ENCODE peak calls at places on chromosomes 2 and 18, in seven cellular contexts. P is suprapubic skin, V is body of pancreas, R is A549, S is right lobe of liver, Z is heart left ventricle, I is ovary. A is an unnamed sample.

GRCh38 chr2:228344531-228344930 is 163.0 kb upstream of the SPHKAP start:
- DNase-seq in R (no peak), Z (no peak), V (no peak), P (no peak), I (no peak), S (no peak), A (no peak)

GRCh38 chr2:154439156-154439555 is 259.3 kb upstream of the KCNJ3 start:
- DNase-seq in R (no peak), S (no peak), P (no peak), V (no peak), Z (no peak), I (no peak), A (no peak)

GRCh38 chr2:210997373-210997772 is 441.0 kb downstream of the CPS1 start:
- DNase-seq in V (no peak), Z (no peak), S (no peak), R (no peak), I (no peak), P (no peak), A (no peak)

GRCh38 chr18:22946841-22947240 is 13.7 kb downstream of the RBBP8 start:
- DNase-seq in V (no peak), R (no peak), S (no peak), I (no peak), P (no peak), Z (no peak), A (no peak)

GRCh38 chr2:203037026-203037425 is 22.4 kb downstream of the NBEAL1 start:
- DNase-seq in I (no peak), P (no peak), Z (no peak), S (no peak), V (no peak), R (no peak), A (no peak)

GRCh38 chr18:67665266-67665665 is 148.7 kb upstream of the DSEL start:
- DNase-seq in P (no peak), I (no peak), Z (no peak), R (no peak), V (no peak), S (no peak), A (no peak)

GRCh38 chr2:74278176-74278575 is 65.0 kb downstream of the SLC4A5 start:
- DNase-seq in S (no peak), V (no peak), I (no peak), R (no peak), P (no peak), Z (no peak), A (no peak)

GRCh38 chr18:42242758-42243157 is 287.7 kb downstream of the PIK3C3 start:
- DNase-seq in P (no peak), I (no peak), R (no peak), V (no peak), Z (no peak), S (no peak), A (no peak)

GRCh38 chr2:109216332-109216731 is 87.3 kb downstream of the SH3RF3 start:
- DNase-seq in Z (no peak), V (no peak), S (no peak), I (no peak), R (no peak), P (no peak), A (no peak)

GRCh38 chr2:215613265-215613664 is 177.4 kb upstream of the FN1 start:
- DNase-seq in V (no peak), R (no peak), S (no peak), I (no peak), Z (no peak), P (no peak), A (no peak)

GRCh38 chr2:126774761-126775160 is 118.8 kb downstream of the GYPC start:
- DNase-seq in P (peak), Z (no peak), V (no peak), I (no peak), R (no peak), S (no peak), A (no peak)

GRCh38 chr2:161131074-161131680 is 29.1 kb upstream of the TANK start:
- DNase-seq in R (no peak), S (no peak), V (no peak), Z (no peak), P (no peak), I (no peak), A (no peak)

GRCh38 chr18:13530879-13531387 is 195.4 kb downstream of the FAM210A start:
- DNase-seq in V (peak), I (peak), S (peak), R (no peak), P (peak), Z (peak), A (peak)

GRCh38 chr2:15984367-15985255 is 44.3 kb downstream of the MYCN start:
- DNase-seq in S (no peak), V (no peak), P (no peak), Z (no peak), I (no peak), R (no peak), A (no peak)

GRCh38 chr2:181574321-181574720 is 82.6 kb downstream of the CERKL start:
- DNase-seq in R (no peak), I (no peak), Z (no peak), V (no peak), P (no peak), S (no peak), A (no peak)

GRCh38 chr2:72159611-72160010 is 11.9 kb upstream of the CYP26B1 start:
- DNase-seq in V (no peak), I (no peak), R (no peak), Z (no peak), S (no peak), P (no peak), A (no peak)

GRCh38 chr2:127709336-127709735 is 8.0 kb downstream of the SFT2D3 start:
- DNase-seq in R (no peak), V (no peak), P (no peak), I (no peak), Z (no peak), S (no peak), A (no peak)

GRCh38 chr18:50707841-50708240 is 112.0 kb downstream of the MRO start:
- DNase-seq in Z (no peak), S (no peak), P (no peak), R (no peak), I (no peak), V (no peak), A (no peak)

GRCh38 chr2:67548317-67549095 is 151.4 kb downstream of the ETAA1 start:
- DNase-seq in Z (no peak), I (no peak), V (no peak), P (no peak), S (no peak), R (no peak), A (no peak)

GRCh38 chr2:217792611-217793527 is 209.9 kb downstream of the TNS1 start:
- DNase-seq in P (no peak), I (no peak), R (no peak), Z (no peak), S (no peak), V (no peak), A (no peak)

GRCh38 chr2:239831272-239831731 is 193.8 kb downstream of the NDUFA10 start:
- DNase-seq in Z (no peak), R (no peak), I (peak), P (peak), V (no peak), S (no peak), A (no peak)

GRCh38 chr2:239832995-239833727 is 192.0 kb downstream of the NDUFA10 start:
- DNase-seq in P (peak), R (no peak), V (no peak), S (no peak), Z (no peak), I (peak), A (no peak)

GRCh38 chr2:239833728-239834109 is 191.4 kb downstream of the NDUFA10 start:
- DNase-seq in V (no peak), R (no peak), P (no peak), I (peak), Z (no peak), S (no peak), A (no peak)

GRCh38 chr2:239830718-239831271 is 194.3 kb downstream of the NDUFA10 start:
- DNase-seq in R (no peak), Z (no peak), I (peak), P (peak), S (no peak), V (no peak), A (no peak)

GRCh38 chr2:239832101-239832994 is 192.8 kb downstream of the NDUFA10 start:
- DNase-seq in Z (no peak), I (peak), R (no peak), S (no peak), V (no peak), P (peak), A (peak)
- TF ChIP-seq POLR2A in Z (no peak), I (no peak), R (no peak), S (no peak), V (no peak), P (no peak), A (no peak)

DNA sequence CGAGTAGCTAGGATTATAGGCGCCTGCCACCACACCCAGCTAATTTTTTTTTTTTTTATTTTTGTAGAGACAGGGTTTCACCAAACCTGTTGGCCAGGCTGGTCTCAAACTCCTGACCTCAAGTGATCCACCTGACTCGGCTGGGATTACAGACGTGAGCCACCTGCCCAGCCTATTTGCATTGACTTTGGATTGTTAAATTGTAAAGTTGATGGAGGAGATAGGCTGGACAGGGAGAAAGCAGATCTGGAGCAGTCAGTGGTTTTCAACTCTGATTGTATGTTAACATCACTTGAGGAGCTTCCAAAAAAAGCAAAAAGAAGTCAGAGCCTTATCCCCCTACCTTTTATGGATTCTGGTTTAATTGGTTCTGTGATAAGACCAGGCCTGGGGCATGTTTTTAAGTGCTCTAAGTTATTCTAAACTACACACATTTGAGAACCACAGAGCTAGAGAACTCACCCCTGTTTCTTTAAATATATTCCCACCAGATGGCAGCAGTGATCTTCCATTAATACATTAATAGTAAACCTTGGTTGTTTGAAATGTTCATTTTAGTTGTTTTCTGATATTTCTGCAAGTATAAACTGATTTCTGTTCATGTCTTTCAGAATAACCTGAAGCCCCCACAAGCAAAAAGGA is 7.5 kb downstream of the C2orf49 start:
- DNase-seq in I (no peak), V (no peak), Z (no peak), R (peak), S (no peak), P (no peak), A (no peak)
- TF ChIP-seq POLR2A in I (no peak), V (no peak), Z (no peak), R (no peak), S (no peak), P (no peak), A (no peak)

GRCh38 chr2:27314709-27315108 is 6.5 kb upstream of the UCN start:
- DNase-seq in V (no peak), S (no peak), I (no peak), P (no peak), R (no peak), Z (no peak), A (no peak)
- TF ChIP-seq POLR2A in V (no peak), S (no peak), I (no peak), P (no peak), R (no peak), Z (no peak), A (no peak)

DNA sequence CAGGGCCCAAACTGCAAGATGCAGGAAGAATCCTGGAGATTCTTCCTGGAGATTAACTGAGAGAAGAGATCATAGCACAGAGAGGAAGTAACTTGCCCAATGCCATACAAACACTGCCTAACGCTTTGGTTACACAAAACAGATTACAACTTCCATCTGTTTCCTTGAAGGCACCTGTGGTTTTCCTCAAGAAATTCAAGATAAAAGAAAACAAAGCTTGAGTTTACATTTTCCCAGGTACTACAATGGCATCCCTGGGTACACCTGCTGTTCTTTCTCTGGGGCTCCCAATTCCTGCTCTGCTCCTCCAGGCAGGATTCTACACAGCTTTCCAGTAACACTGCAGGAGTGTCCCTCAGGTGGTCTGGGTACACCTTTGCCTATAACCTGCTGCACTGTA is 781.9 kb upstream of the ID2 start:
- DNase-seq in R (no peak), I (no peak), Z (no peak), S (no peak), P (no peak), V (no peak), A (no peak)
- TF ChIP-seq POLR2A in R (no peak), I (no peak), Z (no peak), S (no peak), P (no peak), V (no peak), A (no peak)

GRCh38 chr2:201647431-201647830 is 4.1 kb upstream of the TMEM237 start:
- DNase-seq in Z (no peak), P (no peak), V (no peak), R (no peak), I (no peak), S (no peak), A (peak)

GRCh38 chr2:201643216-201643651 is at the start of gene TMEM237:
- DNase-seq in Z (peak), S (no peak), V (peak), P (peak), R (peak), I (peak), A (no peak)

GRCh38 chr2:201642579-201643215 is 606 bp downstream of the TMEM237 start:
- DNase-seq in V (peak), S (peak), I (peak), P (peak), R (peak), Z (peak), A (peak)

GRCh38 chr2:201642086-201642578 is 1.2 kb downstream of the TMEM237 start:
- DNase-seq in R (no peak), Z (no peak), I (no peak), P (no peak), V (no peak), S (no peak), A (no peak)

DNA sequence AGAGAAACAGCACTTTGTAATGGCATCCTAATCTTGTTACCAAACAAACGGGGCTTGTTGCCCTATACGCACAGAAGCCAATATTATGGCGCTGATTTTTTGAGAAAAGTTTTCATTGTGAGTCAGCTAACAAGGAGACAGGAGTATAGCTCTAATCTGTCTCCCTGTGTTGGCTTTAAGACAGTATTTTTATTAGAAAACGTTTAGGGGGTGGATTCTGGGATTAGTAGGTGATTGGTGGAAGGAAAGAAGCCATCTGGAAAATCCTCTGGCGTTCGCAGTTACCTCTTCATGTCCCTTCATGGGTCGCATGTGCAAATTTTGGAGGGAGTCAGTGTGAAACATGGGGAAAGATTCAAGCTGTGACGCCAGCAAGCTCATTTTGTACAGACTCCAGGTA is 698 bp upstream of the TMEM237 start:
- DNase-seq in P (peak), V (peak), Z (no peak), R (no peak), S (no peak), I (peak), A (peak)
- TF ChIP-seq POLR2A in P (peak), V (peak), Z (no peak), R (no peak), S (no peak), I (peak), A (peak)

DNA sequence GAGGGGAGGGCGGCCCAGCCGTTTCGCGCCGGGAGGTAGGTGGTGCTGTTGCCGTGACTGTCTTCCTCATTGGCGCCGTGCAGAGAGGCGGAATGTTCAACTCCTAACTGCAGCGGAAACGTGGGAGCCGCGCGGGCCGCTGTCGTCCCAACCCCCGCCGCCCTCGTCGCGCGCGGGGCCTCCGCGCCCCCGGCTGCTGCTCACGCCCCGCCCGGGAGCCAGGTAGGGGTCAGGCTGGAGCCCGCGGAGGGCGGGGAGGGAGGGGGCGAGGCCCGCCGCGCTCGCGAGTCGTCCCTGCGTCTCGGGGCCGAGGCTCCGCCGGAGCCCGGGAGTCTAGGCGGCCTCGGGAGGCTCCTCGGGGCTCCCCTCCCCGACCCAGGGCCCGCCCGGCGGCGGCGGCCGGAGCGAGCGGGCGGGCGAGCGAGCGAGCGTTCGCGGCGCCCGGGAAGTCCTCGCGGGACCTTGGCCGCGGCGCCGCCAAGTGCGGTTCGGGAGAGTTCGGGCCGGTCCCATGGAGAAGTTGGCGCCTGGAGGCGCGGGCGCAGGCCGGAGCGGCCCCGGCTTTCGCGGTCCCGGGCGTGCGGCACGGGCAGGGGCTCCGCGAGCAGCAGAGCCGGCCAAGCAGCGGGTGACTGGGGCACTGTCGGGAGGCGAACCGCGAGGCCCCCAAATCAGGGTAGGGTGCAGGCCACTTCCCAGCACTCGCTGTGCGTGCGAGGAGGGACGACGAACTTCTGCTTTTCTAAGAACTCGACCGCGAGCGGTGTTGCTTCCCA is at the start of gene MAP3K20:
- DNase-seq in I (peak), Z (peak), V (peak), P (peak), R (no peak), S (peak), A (peak)
- TF ChIP-seq POLR2A in I (peak), Z (peak), V (peak), P (peak), R (peak), S (peak), A (peak)

GRCh38 chr2:11343626-11344341 is 652 bp downstream of the ROCK2 start:
- DNase-seq in R (peak), I (peak), P (peak), Z (peak), V (peak), S (peak), A (peak)

GRCh38 chr2:11346129-11346528 is 1.7 kb upstream of the ROCK2 start:
- DNase-seq in R (no peak), V (no peak), Z (no peak), I (no peak), S (no peak), P (no peak), A (no peak)

GRCh38 chr2:11343344-11343625 is 1.2 kb downstream of the ROCK2 start:
- DNase-seq in P (no peak), S (no peak), V (no peak), Z (no peak), I (no peak), R (no peak), A (no peak)

GRCh38 chr2:11344342-11344955 is at the start of gene ROCK2:
- DNase-seq in P (peak), S (peak), Z (peak), R (peak), V (peak), I (peak), A (peak)

DNA sequence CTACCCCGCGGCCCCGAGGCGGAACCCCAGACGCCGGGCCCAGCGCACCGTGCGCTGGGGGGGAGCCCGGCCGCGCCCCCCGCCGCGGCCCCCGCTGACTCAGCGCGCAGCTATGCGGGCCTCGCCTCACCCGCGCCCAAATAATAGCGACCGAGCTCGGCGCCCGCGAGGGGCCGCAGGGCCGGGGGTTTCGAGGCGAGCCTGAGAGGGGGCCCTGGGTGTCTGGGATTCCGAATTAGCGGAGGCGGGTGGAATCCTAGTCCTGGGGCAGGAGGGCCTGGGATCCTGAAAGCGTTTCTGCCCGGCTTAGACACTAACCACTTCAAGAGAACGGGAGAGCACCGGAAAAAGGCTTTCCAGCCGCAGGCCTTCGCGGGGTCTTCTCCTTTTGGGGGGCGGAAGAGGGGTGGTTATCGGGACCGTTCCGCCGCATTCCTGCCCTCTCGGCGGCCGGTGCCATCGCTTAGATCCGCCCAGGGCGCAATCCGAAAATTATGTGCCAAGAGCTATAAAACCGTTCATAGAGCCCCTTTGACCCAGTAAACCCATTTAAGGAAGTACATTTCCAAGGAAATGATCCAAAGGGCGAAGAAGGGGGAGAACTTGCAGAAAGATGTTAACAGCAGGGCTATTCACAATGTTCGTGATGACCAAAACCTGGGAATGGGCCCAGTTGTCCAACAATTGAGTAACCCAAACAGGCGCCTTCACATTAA is 678 bp upstream of the ROCK2 start:
- DNase-seq in I (peak), P (peak), S (peak), Z (peak), R (peak), V (peak), A (peak)
- TF ChIP-seq POLR2A in I (no peak), P (peak), S (no peak), Z (peak), R (no peak), V (peak), A (no peak)